ENCODE peak calls at places on chromosomes 16 and 17, in five cellular contexts. One of them, this sample, is unnamed. For H3K4me1, the result is how much of the 10 kb centered on the place peaks cover.

GRCh38 chr16:89193021-89193575 is 7.2 kb downstream of the SLC22A31 start:
- DNase-seq in PC-3: peak
- DNase-seq in psoas muscle: peak
- DNase-seq in A549: no peak
- DNase-seq in colonic mucosa: peak
- DNase-seq in this sample: peak

GRCh38 chr17:49914664-49915063 is 54.3 kb upstream of the DLX4 start:
- DNase-seq in colonic mucosa: no peak
- DNase-seq in psoas muscle: no peak
- DNase-seq in PC-3: no peak
- DNase-seq in A549: no peak
- DNase-seq in this sample: no peak

GRCh38 chr16:66899945-66900688 is 18.6 kb downstream of the CDH16 start:
- DNase-seq in A549: peak
- DNase-seq in psoas muscle: peak
- DNase-seq in PC-3: peak
- DNase-seq in colonic mucosa: peak
- DNase-seq in this sample: peak

GRCh38 chr17:78822552-78822951 is 18.1 kb downstream of the USP36 start:
- DNase-seq in PC-3: no peak
- DNase-seq in psoas muscle: no peak
- DNase-seq in colonic mucosa: no peak
- DNase-seq in A549: no peak
- DNase-seq in this sample: no peak

GRCh38 chr17:3556239-3556904 is 1.2 kb downstream of the TRPV3 start:
- DNase-seq in PC-3: no peak
- DNase-seq in colonic mucosa: no peak
- DNase-seq in psoas muscle: no peak
- DNase-seq in A549: no peak
- DNase-seq in this sample: no peak

GRCh38 chr17:46962374-46962790 is 16.7 kb downstream of the RPRML start:
- DNase-seq in colonic mucosa: no peak
- DNase-seq in PC-3: peak
- DNase-seq in psoas muscle: no peak
- DNase-seq in A549: no peak
- DNase-seq in this sample: no peak

GRCh38 chr16:62036807-62037135 is 533 bp upstream of the CDH8 start:
- DNase-seq in PC-3: no peak
- DNase-seq in psoas muscle: no peak
- DNase-seq in colonic mucosa: no peak
- DNase-seq in A549: no peak
- DNase-seq in this sample: no peak

GRCh38 chr17:82956146-82956725 is 116.4 kb upstream of the ZNF750 start:
- DNase-seq in psoas muscle: peak
- DNase-seq in PC-3: no peak
- DNase-seq in colonic mucosa: no peak
- DNase-seq in A549: no peak
- DNase-seq in this sample: peak

GRCh38 chr16:84825896-84826557 is 6.2 kb downstream of the CRISPLD2 start:
- DNase-seq in colonic mucosa: no peak
- DNase-seq in PC-3: peak
- DNase-seq in A549: no peak
- DNase-seq in psoas muscle: no peak
- DNase-seq in this sample: no peak

GRCh38 chr16:53207810-53208752 is 153.3 kb downstream of the CHD9 start:
- DNase-seq in psoas muscle: no peak
- DNase-seq in PC-3: peak
- DNase-seq in colonic mucosa: peak
- DNase-seq in A549: peak
- DNase-seq in this sample: no peak

GRCh38 chr17:10668771-10669170 is 11.7 kb upstream of the MYH3 start:
- DNase-seq in colonic mucosa: no peak
- DNase-seq in psoas muscle: no peak
- DNase-seq in A549: no peak
- DNase-seq in PC-3: peak
- DNase-seq in this sample: no peak

GRCh38 chr17:3923466-3924190 is 7.4 kb upstream of the P2RX1 start:
- DNase-seq in PC-3: no peak
- DNase-seq in A549: no peak
- DNase-seq in psoas muscle: no peak
- DNase-seq in colonic mucosa: no peak
- DNase-seq in this sample: no peak

GRCh38 chr17:17783825-17784598 is 52.8 kb downstream of the SREBF1 start:
- DNase-seq in A549: no peak
- DNase-seq in PC-3: no peak
- DNase-seq in psoas muscle: peak
- DNase-seq in colonic mucosa: peak
- DNase-seq in this sample: peak

GRCh38 chr17:7396147-7396546 is 1.8 kb upstream of the PLSCR3 start:
- DNase-seq in psoas muscle: no peak
- DNase-seq in colonic mucosa: no peak
- DNase-seq in A549: no peak
- DNase-seq in PC-3: no peak
- DNase-seq in this sample: no peak

GRCh38 chr16:3513892-3514600 is 13.2 kb downstream of the CLUAP1 start:
- DNase-seq in A549: no peak
- DNase-seq in colonic mucosa: no peak
- DNase-seq in PC-3: no peak
- DNase-seq in psoas muscle: no peak
- DNase-seq in this sample: no peak

GRCh38 chr16:4246777-4247476 is 5.0 kb upstream of the SRL start:
- DNase-seq in PC-3: no peak
- DNase-seq in A549: no peak
- DNase-seq in colonic mucosa: no peak
- DNase-seq in psoas muscle: no peak
- DNase-seq in this sample: no peak

GRCh38 chr16:55149622-55150021 is 174.4 kb upstream of the IRX6 start:
- DNase-seq in colonic mucosa: no peak
- DNase-seq in psoas muscle: no peak
- DNase-seq in PC-3: no peak
- DNase-seq in A549: no peak
- DNase-seq in this sample: no peak

GRCh38 chr16:57799619-57800212 is 2.6 kb downstream of the KIFC3 start:
- DNase-seq in PC-3: no peak
- DNase-seq in A549: no peak
- DNase-seq in psoas muscle: no peak
- DNase-seq in colonic mucosa: no peak
- DNase-seq in this sample: no peak

GRCh38 chr16:16960785-16961184 is 510.0 kb downstream of the XYLT1 start:
- DNase-seq in psoas muscle: no peak
- DNase-seq in colonic mucosa: no peak
- DNase-seq in PC-3: no peak
- DNase-seq in A549: no peak
- DNase-seq in this sample: no peak

GRCh38 chr17:16954541-16954940 is 17.4 kb downstream of the TNFRSF13B start:
- DNase-seq in colonic mucosa: no peak
- DNase-seq in psoas muscle: no peak
- DNase-seq in A549: no peak
- DNase-seq in PC-3: no peak
- DNase-seq in this sample: no peak

GRCh38 chr17:67067571-67068517 is 23.5 kb downstream of the CACNG1 start:
- DNase-seq in psoas muscle: no peak
- DNase-seq in colonic mucosa: no peak
- DNase-seq in A549: no peak
- DNase-seq in PC-3: no peak
- DNase-seq in this sample: no peak

GRCh38 chr17:49136335-49136734 is 3.8 kb downstream of the B4GALNT2 start:
- DNase-seq in A549: no peak
- DNase-seq in psoas muscle: no peak
- DNase-seq in colonic mucosa: no peak
- DNase-seq in PC-3: no peak
- DNase-seq in this sample: no peak

GRCh38 chr17:74810699-74811485 is 34.7 kb upstream of the NAT9 start:
- DNase-seq in PC-3: no peak
- DNase-seq in colonic mucosa: no peak
- DNase-seq in A549: no peak
- DNase-seq in psoas muscle: no peak
- DNase-seq in this sample: no peak

GRCh38 chr16:27313422-27314160 is at the start of gene IL4R:
- DNase-seq in psoas muscle: peak
- DNase-seq in PC-3: peak
- DNase-seq in colonic mucosa: peak
- DNase-seq in A549: no peak
- DNase-seq in this sample: peak

GRCh38 chr17:21678451-21679081 is 13.8 kb upstream of the KCNJ18 start:
- DNase-seq in PC-3: no peak
- DNase-seq in psoas muscle: peak
- DNase-seq in A549: no peak
- DNase-seq in colonic mucosa: no peak
- DNase-seq in this sample: no peak

GRCh38 chr17:74458835-74459234 is 7.6 kb upstream of the CD300A start:
- DNase-seq in A549: no peak
- DNase-seq in colonic mucosa: no peak
- DNase-seq in psoas muscle: no peak
- DNase-seq in PC-3: no peak
- DNase-seq in this sample: no peak

GRCh38 chr17:76684756-76685155 is 26.0 kb downstream of the MXRA7 start:
- DNase-seq in A549: no peak
- DNase-seq in colonic mucosa: no peak
- DNase-seq in PC-3: no peak
- DNase-seq in psoas muscle: no peak
- DNase-seq in this sample: no peak
- H3K4me1 ChIP-seq in A549: under half
- H3K4me1 ChIP-seq in colonic mucosa: under half
- H3K4me1 ChIP-seq in PC-3: under half
- H3K4me1 ChIP-seq in psoas muscle: under half
- H3K4me1 ChIP-seq in this sample: half or more

GRCh38 chr17:70920416-70920815 is 751.1 kb downstream of the KCNJ2 start:
- DNase-seq in PC-3: no peak
- DNase-seq in psoas muscle: no peak
- DNase-seq in A549: no peak
- DNase-seq in colonic mucosa: no peak
- DNase-seq in this sample: no peak
- H3K4me3 ChIP-seq in PC-3: no peak
- H3K4me3 ChIP-seq in psoas muscle: no peak
- H3K4me3 ChIP-seq in A549: no peak
- H3K4me3 ChIP-seq in colonic mucosa: no peak
- H3K4me3 ChIP-seq in this sample: no peak

GRCh38 chr16:11258553-11259287 is 2.7 kb upstream of the SOCS1 start:
- DNase-seq in colonic mucosa: peak
- DNase-seq in psoas muscle: peak
- DNase-seq in PC-3: no peak
- DNase-seq in A549: no peak
- DNase-seq in this sample: peak

GRCh38 chr16:11259288-11259621 is 3.3 kb upstream of the SOCS1 start:
- DNase-seq in colonic mucosa: no peak
- DNase-seq in PC-3: no peak
- DNase-seq in A549: no peak
- DNase-seq in psoas muscle: no peak
- DNase-seq in this sample: no peak

GRCh38 chr16:11256657-11257130 is 690 bp upstream of the SOCS1 start:
- DNase-seq in PC-3: peak
- DNase-seq in psoas muscle: peak
- DNase-seq in colonic mucosa: peak
- DNase-seq in A549: peak
- DNase-seq in this sample: peak

GRCh38 chr16:11255737-11256656 is at the start of gene SOCS1:
- DNase-seq in psoas muscle: peak
- DNase-seq in PC-3: peak
- DNase-seq in colonic mucosa: peak
- DNase-seq in A549: peak
- DNase-seq in this sample: peak

DNA sequence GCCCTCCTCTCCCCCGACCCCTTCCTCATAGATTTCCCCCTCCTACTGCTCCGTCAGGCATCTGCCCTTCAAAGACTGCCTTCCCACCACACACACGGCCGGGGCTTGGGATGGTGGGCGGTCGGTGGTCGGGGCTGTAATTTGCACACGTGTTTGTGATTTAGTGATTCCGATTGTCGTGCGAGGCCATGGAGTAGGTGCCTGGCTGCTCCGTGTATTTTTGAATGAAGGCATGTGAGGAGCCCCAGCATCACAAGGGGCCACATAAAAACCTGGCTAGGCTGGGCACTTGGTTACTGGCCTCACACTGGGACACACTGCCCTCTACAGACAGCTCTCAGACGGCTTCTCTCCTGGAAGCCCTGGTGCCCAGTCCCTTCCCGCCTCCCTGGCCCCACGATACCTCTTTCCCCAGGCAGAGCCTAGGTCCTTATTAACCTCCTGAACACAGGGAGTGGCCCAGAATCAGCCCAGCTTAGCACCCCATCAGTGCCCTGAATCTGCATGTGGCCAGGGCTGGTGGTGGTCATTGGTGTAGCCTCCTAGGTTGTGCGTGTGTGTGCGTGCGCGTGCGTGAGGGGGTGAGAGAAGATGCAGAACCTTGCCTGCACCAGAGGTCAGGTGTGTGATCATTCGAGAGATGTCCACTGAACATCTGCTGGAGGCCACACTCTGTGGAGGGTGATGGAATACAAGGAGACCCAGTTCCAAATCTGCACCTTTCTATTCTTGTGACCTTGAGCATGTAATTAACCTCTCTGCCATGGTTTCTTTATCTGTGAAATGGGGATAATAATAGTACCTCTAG is 1.3 kb upstream of the SOCS1 start:
- DNase-seq in colonic mucosa: peak
- DNase-seq in psoas muscle: peak
- DNase-seq in A549: peak
- DNase-seq in PC-3: peak
- DNase-seq in this sample: peak
- TF ChIP-seq CTCF in colonic mucosa: peak
- TF ChIP-seq CTCF in psoas muscle: peak
- TF ChIP-seq CTCF in A549: peak
- TF ChIP-seq CTCF in PC-3: peak
- TF ChIP-seq CTCF in this sample: peak

GRCh38 chr17:28053044-28053670 is 10.7 kb downstream of the NLK start:
- DNase-seq in colonic mucosa: no peak
- DNase-seq in A549: no peak
- DNase-seq in PC-3: no peak
- DNase-seq in psoas muscle: no peak
- DNase-seq in this sample: no peak

GRCh38 chr17:28056276-28056620 is 13.8 kb downstream of the NLK start:
- DNase-seq in PC-3: no peak
- DNase-seq in A549: no peak
- DNase-seq in psoas muscle: no peak
- DNase-seq in colonic mucosa: no peak
- DNase-seq in this sample: no peak

GRCh38 chr17:28057731-28058246 is 15.3 kb downstream of the NLK start:
- DNase-seq in psoas muscle: no peak
- DNase-seq in PC-3: peak
- DNase-seq in A549: no peak
- DNase-seq in colonic mucosa: no peak
- DNase-seq in this sample: no peak

GRCh38 chr17:28055546-28056275 is 13.2 kb downstream of the NLK start:
- DNase-seq in PC-3: no peak
- DNase-seq in A549: no peak
- DNase-seq in psoas muscle: no peak
- DNase-seq in colonic mucosa: no peak
- DNase-seq in this sample: no peak

DNA sequence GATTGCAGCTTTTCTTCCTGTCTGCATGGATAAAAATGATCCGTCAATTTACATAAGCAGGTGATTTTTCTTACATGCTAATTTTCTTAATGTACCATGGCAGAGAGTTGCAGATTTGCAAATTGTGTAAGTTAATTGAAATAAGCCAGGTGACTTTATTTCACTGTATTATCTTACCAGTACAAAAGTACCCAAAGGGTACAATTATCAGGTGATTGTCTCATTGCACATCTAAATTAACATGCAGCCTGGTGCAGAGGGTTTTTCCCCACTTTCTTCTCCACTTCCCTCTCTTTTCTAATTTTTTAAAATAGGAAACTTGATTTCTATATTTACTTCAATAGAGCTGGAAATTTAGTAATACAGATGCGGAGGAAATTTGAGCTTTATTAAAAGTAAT is 11.2 kb downstream of the NLK start:
- DNase-seq in colonic mucosa: no peak
- DNase-seq in A549: no peak
- DNase-seq in PC-3: no peak
- DNase-seq in psoas muscle: no peak
- DNase-seq in this sample: no peak
- H3K4me1 ChIP-seq in colonic mucosa: under half
- H3K4me1 ChIP-seq in A549: under half
- H3K4me1 ChIP-seq in PC-3: under half
- H3K4me1 ChIP-seq in psoas muscle: under half
- H3K4me1 ChIP-seq in this sample: half or more

This sample was measured in left ventricle myocardium inferior.